ENCODE peak calls at places on chromosome 17, in ten cellular contexts. One of them, this sample, is unnamed. For H3K36me3, the result is how much of the 10 kb centered on the place peaks cover.

GRCh38 chr17:16374129-16374528 is 6.8 kb upstream of the UBB start:
- DNase-seq in GM23338: no peak
- DNase-seq in heart left ventricle: no peak
- DNase-seq in cardiac muscle cell: no peak
- DNase-seq in hepatocyte: peak
- DNase-seq in ovary: no peak
- DNase-seq in lung: no peak
- DNase-seq in psoas muscle: peak
- DNase-seq in brain microvascular endothelial cell: peak
- DNase-seq in CD4-positive, alpha-beta memory T cell: no peak
- DNase-seq in this sample: no peak

GRCh38 chr17:32206816-32207215 is 58.8 kb upstream of the RHBDL3 start:
- DNase-seq in CD4-positive, alpha-beta memory T cell: no peak
- DNase-seq in lung: no peak
- DNase-seq in hepatocyte: no peak
- DNase-seq in cardiac muscle cell: no peak
- DNase-seq in brain microvascular endothelial cell: peak
- DNase-seq in psoas muscle: no peak
- DNase-seq in ovary: no peak
- DNase-seq in heart left ventricle: no peak
- DNase-seq in GM23338: no peak
- DNase-seq in this sample: no peak

GRCh38 chr17:67374329-67375053 is 2.6 kb upstream of the PITPNC1 start:
- DNase-seq in brain microvascular endothelial cell: peak
- DNase-seq in psoas muscle: peak
- DNase-seq in GM23338: peak
- DNase-seq in ovary: peak
- DNase-seq in CD4-positive, alpha-beta memory T cell: peak
- DNase-seq in heart left ventricle: peak
- DNase-seq in hepatocyte: peak
- DNase-seq in lung: peak
- DNase-seq in cardiac muscle cell: peak
- DNase-seq in this sample: peak

GRCh38 chr17:73069164-73069774 is 23.2 kb downstream of the SLC39A11 start:
- DNase-seq in heart left ventricle: no peak
- DNase-seq in lung: no peak
- DNase-seq in ovary: no peak
- DNase-seq in psoas muscle: no peak
- DNase-seq in hepatocyte: no peak
- DNase-seq in CD4-positive, alpha-beta memory T cell: no peak
- DNase-seq in brain microvascular endothelial cell: no peak
- DNase-seq in GM23338: no peak
- DNase-seq in cardiac muscle cell: no peak
- DNase-seq in this sample: peak

GRCh38 chr17:82170412-82170961 is 42.2 kb downstream of the CCDC57 start:
- DNase-seq in brain microvascular endothelial cell: no peak
- DNase-seq in heart left ventricle: no peak
- DNase-seq in GM23338: no peak
- DNase-seq in hepatocyte: no peak
- DNase-seq in psoas muscle: no peak
- DNase-seq in ovary: no peak
- DNase-seq in cardiac muscle cell: no peak
- DNase-seq in lung: no peak
- DNase-seq in CD4-positive, alpha-beta memory T cell: no peak
- DNase-seq in this sample: no peak

GRCh38 chr17:32610027-32610650 is 123.3 kb downstream of the CDK5R1 start:
- DNase-seq in CD4-positive, alpha-beta memory T cell: no peak
- DNase-seq in hepatocyte: no peak
- DNase-seq in ovary: no peak
- DNase-seq in psoas muscle: no peak
- DNase-seq in cardiac muscle cell: no peak
- DNase-seq in brain microvascular endothelial cell: no peak
- DNase-seq in lung: no peak
- DNase-seq in heart left ventricle: no peak
- DNase-seq in GM23338: no peak
- DNase-seq in this sample: no peak

GRCh38 chr17:57455063-57455914 is 199.0 kb downstream of the MSI2 start:
- DNase-seq in GM23338: no peak
- DNase-seq in CD4-positive, alpha-beta memory T cell: peak
- DNase-seq in ovary: no peak
- DNase-seq in lung: no peak
- DNase-seq in heart left ventricle: no peak
- DNase-seq in cardiac muscle cell: no peak
- DNase-seq in psoas muscle: no peak
- DNase-seq in brain microvascular endothelial cell: peak
- DNase-seq in hepatocyte: no peak
- DNase-seq in this sample: peak

GRCh38 chr17:732788-733720 is 658 bp downstream of the TLCD3A start:
- DNase-seq in psoas muscle: peak
- DNase-seq in ovary: peak
- DNase-seq in GM23338: peak
- DNase-seq in cardiac muscle cell: peak
- DNase-seq in lung: peak
- DNase-seq in heart left ventricle: no peak
- DNase-seq in hepatocyte: peak
- DNase-seq in brain microvascular endothelial cell: peak
- DNase-seq in CD4-positive, alpha-beta memory T cell: peak
- DNase-seq in this sample: no peak

GRCh38 chr17:67246648-67247415 is 1.8 kb upstream of the HELZ start:
- DNase-seq in ovary: peak
- DNase-seq in hepatocyte: peak
- DNase-seq in heart left ventricle: no peak
- DNase-seq in cardiac muscle cell: no peak
- DNase-seq in psoas muscle: peak
- DNase-seq in brain microvascular endothelial cell: peak
- DNase-seq in lung: peak
- DNase-seq in CD4-positive, alpha-beta memory T cell: peak
- DNase-seq in GM23338: peak
- DNase-seq in this sample: peak

GRCh38 chr17:75767881-75768280 is 2.9 kb upstream of the GALK1 start:
- DNase-seq in ovary: no peak
- DNase-seq in heart left ventricle: no peak
- DNase-seq in brain microvascular endothelial cell: no peak
- DNase-seq in psoas muscle: no peak
- DNase-seq in CD4-positive, alpha-beta memory T cell: no peak
- DNase-seq in hepatocyte: no peak
- DNase-seq in cardiac muscle cell: no peak
- DNase-seq in lung: no peak
- DNase-seq in GM23338: no peak
- DNase-seq in this sample: no peak

GRCh38 chr17:72412650-72413076 is 291.8 kb downstream of the SOX9 start:
- DNase-seq in psoas muscle: peak
- DNase-seq in cardiac muscle cell: no peak
- DNase-seq in GM23338: no peak
- DNase-seq in ovary: no peak
- DNase-seq in CD4-positive, alpha-beta memory T cell: no peak
- DNase-seq in hepatocyte: no peak
- DNase-seq in heart left ventricle: no peak
- DNase-seq in lung: no peak
- DNase-seq in brain microvascular endothelial cell: no peak
- DNase-seq in this sample: peak

DNA sequence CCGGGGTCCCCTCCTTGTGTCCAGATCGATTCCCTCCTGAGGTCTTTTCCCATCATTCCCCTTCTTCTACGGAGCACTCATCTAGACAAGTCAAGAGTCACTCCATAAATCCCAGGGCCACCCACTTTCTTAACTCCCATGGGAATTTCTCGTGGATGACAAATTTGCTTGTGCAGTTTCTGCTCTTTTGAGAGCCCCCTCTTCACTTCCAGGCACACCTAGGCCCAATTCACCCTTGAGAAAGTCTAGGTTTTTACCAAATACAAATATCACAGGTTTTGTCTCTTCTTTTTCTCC is 522 bp upstream of the POLDIP2 start:
- DNase-seq in lung: no peak
- DNase-seq in brain microvascular endothelial cell: no peak
- DNase-seq in CD4-positive, alpha-beta memory T cell: no peak
- DNase-seq in hepatocyte: no peak
- DNase-seq in heart left ventricle: no peak
- DNase-seq in psoas muscle: no peak
- DNase-seq in ovary: no peak
- DNase-seq in GM23338: no peak
- DNase-seq in cardiac muscle cell: no peak
- DNase-seq in this sample: no peak
- H3K36me3 ChIP-seq in lung: under half
- H3K36me3 ChIP-seq in brain microvascular endothelial cell: under half
- H3K36me3 ChIP-seq in CD4-positive, alpha-beta memory T cell: half or more
- H3K36me3 ChIP-seq in hepatocyte: under half
- H3K36me3 ChIP-seq in heart left ventricle: half or more
- H3K36me3 ChIP-seq in psoas muscle: under half
- H3K36me3 ChIP-seq in ovary: under half
- H3K36me3 ChIP-seq in GM23338: under half
- H3K36me3 ChIP-seq in cardiac muscle cell: under half
- H3K36me3 ChIP-seq in this sample: under half

GRCh38 chr17:39633570-39634183 is 3.3 kb upstream of the STARD3 start:
- DNase-seq in cardiac muscle cell: no peak
- DNase-seq in CD4-positive, alpha-beta memory T cell: no peak
- DNase-seq in heart left ventricle: no peak
- DNase-seq in psoas muscle: no peak
- DNase-seq in hepatocyte: no peak
- DNase-seq in ovary: no peak
- DNase-seq in brain microvascular endothelial cell: no peak
- DNase-seq in lung: no peak
- DNase-seq in GM23338: no peak
- DNase-seq in this sample: no peak

GRCh38 chr17:39629894-39630293 is 3.1 kb downstream of the PPP1R1B start:
- DNase-seq in brain microvascular endothelial cell: no peak
- DNase-seq in heart left ventricle: no peak
- DNase-seq in cardiac muscle cell: no peak
- DNase-seq in psoas muscle: no peak
- DNase-seq in ovary: no peak
- DNase-seq in hepatocyte: no peak
- DNase-seq in GM23338: no peak
- DNase-seq in CD4-positive, alpha-beta memory T cell: no peak
- DNase-seq in lung: no peak
- DNase-seq in this sample: no peak

GRCh38 chr17:39631403-39631802 is 4.7 kb downstream of the PPP1R1B start:
- DNase-seq in hepatocyte: no peak
- DNase-seq in brain microvascular endothelial cell: no peak
- DNase-seq in cardiac muscle cell: no peak
- DNase-seq in psoas muscle: no peak
- DNase-seq in heart left ventricle: no peak
- DNase-seq in ovary: no peak
- DNase-seq in lung: no peak
- DNase-seq in CD4-positive, alpha-beta memory T cell: no peak
- DNase-seq in GM23338: peak
- DNase-seq in this sample: no peak

GRCh38 chr17:39634384-39634871 is 2.5 kb upstream of the STARD3 start:
- DNase-seq in heart left ventricle: no peak
- DNase-seq in brain microvascular endothelial cell: peak
- DNase-seq in hepatocyte: peak
- DNase-seq in lung: no peak
- DNase-seq in ovary: no peak
- DNase-seq in cardiac muscle cell: peak
- DNase-seq in psoas muscle: no peak
- DNase-seq in GM23338: peak
- DNase-seq in CD4-positive, alpha-beta memory T cell: peak
- DNase-seq in this sample: no peak

GRCh38 chr17:39632153-39632941 is 4.6 kb upstream of the STARD3 start:
- DNase-seq in brain microvascular endothelial cell: no peak
- DNase-seq in GM23338: no peak
- DNase-seq in hepatocyte: no peak
- DNase-seq in ovary: no peak
- DNase-seq in CD4-positive, alpha-beta memory T cell: no peak
- DNase-seq in cardiac muscle cell: no peak
- DNase-seq in lung: no peak
- DNase-seq in heart left ventricle: no peak
- DNase-seq in psoas muscle: no peak
- DNase-seq in this sample: peak
- H3K27ac ChIP-seq in brain microvascular endothelial cell: no peak
- H3K27ac ChIP-seq in GM23338: no peak
- H3K27ac ChIP-seq in hepatocyte: no peak
- H3K27ac ChIP-seq in ovary: no peak
- H3K27ac ChIP-seq in CD4-positive, alpha-beta memory T cell: no peak
- H3K27ac ChIP-seq in cardiac muscle cell: no peak
- H3K27ac ChIP-seq in lung: peak
- H3K27ac ChIP-seq in heart left ventricle: no peak
- H3K27ac ChIP-seq in psoas muscle: no peak
- H3K27ac ChIP-seq in this sample: peak

DNA sequence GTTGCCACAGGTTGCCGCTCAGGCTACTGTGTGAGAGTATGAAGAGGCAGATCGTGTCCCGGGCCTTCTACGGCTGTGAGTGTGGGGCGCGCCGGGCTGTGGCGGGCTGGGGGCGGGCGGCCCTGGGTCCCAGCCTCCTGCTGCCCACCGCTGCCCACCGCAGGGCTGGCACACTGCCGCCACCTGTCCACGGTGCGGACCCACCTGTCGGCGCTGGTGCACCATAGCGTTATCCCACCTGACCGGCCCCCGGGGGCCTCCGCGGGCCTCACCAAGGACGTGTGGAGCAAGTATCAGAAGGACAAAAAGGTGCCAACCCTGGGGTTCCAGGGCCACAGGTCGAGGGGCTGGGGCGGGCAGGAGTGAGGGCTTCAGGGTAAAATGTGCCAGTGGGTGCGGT is 28.7 kb downstream of the MNT start:
- DNase-seq in brain microvascular endothelial cell: no peak
- DNase-seq in CD4-positive, alpha-beta memory T cell: no peak
- DNase-seq in psoas muscle: no peak
- DNase-seq in GM23338: no peak
- DNase-seq in hepatocyte: no peak
- DNase-seq in ovary: no peak
- DNase-seq in heart left ventricle: no peak
- DNase-seq in cardiac muscle cell: no peak
- DNase-seq in lung: no peak
- DNase-seq in this sample: no peak
- H3K36me3 ChIP-seq in brain microvascular endothelial cell: under half
- H3K36me3 ChIP-seq in CD4-positive, alpha-beta memory T cell: under half
- H3K36me3 ChIP-seq in psoas muscle: under half
- H3K36me3 ChIP-seq in GM23338: under half
- H3K36me3 ChIP-seq in hepatocyte: under half
- H3K36me3 ChIP-seq in ovary: under half
- H3K36me3 ChIP-seq in heart left ventricle: half or more
- H3K36me3 ChIP-seq in cardiac muscle cell: under half
- H3K36me3 ChIP-seq in lung: half or more
- H3K36me3 ChIP-seq in this sample: under half

DNA sequence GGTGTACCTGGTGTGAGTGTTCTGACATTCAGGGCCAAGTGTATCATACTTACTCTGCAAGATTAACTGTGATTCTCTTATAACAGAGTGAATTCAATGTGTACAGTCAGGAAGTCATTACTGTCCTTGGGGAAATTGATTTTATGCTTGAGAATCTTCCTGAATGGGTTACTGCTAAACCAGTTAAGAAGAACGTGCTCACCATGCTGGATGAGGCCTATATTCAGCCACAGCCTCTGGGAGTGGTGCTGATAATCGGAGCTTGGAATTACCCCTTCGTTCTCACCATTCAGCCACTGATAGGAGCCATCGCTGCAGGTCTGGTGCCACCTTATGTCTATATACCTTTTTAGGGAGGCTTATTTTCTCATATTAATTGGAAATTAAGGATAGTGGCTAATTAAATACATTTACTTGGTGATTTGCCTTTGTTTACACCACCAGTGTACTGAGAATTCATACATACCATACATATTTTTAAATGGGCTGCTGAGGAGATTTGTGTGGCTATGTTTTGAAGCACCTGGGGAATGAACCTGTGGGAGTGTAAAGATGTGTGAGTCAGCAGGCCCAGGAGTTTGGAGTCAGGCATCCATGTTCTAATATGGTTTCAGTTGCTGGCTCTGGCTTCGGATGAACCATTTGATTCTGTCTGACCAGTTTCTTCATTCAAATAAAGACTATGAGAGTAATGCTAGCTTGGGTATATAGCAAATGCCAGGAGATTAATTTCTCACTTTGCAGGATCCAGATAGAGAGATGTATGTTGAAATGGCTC is 3.1 kb downstream of the ALDH3A2 start:
- DNase-seq in brain microvascular endothelial cell: no peak
- DNase-seq in ovary: no peak
- DNase-seq in psoas muscle: no peak
- DNase-seq in heart left ventricle: no peak
- DNase-seq in cardiac muscle cell: no peak
- DNase-seq in hepatocyte: no peak
- DNase-seq in lung: no peak
- DNase-seq in CD4-positive, alpha-beta memory T cell: no peak
- DNase-seq in GM23338: no peak
- DNase-seq in this sample: no peak
- H3K27ac ChIP-seq in brain microvascular endothelial cell: no peak
- H3K27ac ChIP-seq in ovary: no peak
- H3K27ac ChIP-seq in psoas muscle: peak
- H3K27ac ChIP-seq in heart left ventricle: no peak
- H3K27ac ChIP-seq in cardiac muscle cell: peak
- H3K27ac ChIP-seq in hepatocyte: peak
- H3K27ac ChIP-seq in lung: peak
- H3K27ac ChIP-seq in CD4-positive, alpha-beta memory T cell: no peak
- H3K27ac ChIP-seq in GM23338: no peak
- H3K27ac ChIP-seq in this sample: no peak

This sample was measured in testis.